ENCODE peak calls at places on chromosomes 16 and 17, in nine cellular contexts. K is hypothalamus, C is NCI-H1105, J is B cell, Q is HEK293T, L is NCI-H1092, A is NB4, F is NCI-H2029, Z is AG09309. U is an unnamed sample.

GRCh38 chr17:29613371-29613837 is 9.3 kb downstream of the CORO6 start:
- DNase-seq in J (peak), F (no peak), Z (no peak), Q (no peak), C (no peak), K (peak), L (no peak), A (peak), U (peak)

GRCh38 chr16:25587783-25588182 is 104.0 kb upstream of the HS3ST4 start:
- DNase-seq in Z (no peak), A (no peak), L (no peak), J (no peak), C (no peak), F (no peak), Q (no peak), K (no peak), U (no peak)

GRCh38 chr17:492015-492399 is 139.4 kb upstream of the RPH3AL start:
- DNase-seq in A (no peak), F (no peak), K (no peak), L (no peak), Z (no peak), Q (no peak), C (no peak), J (no peak), U (no peak)

GRCh38 chr17:40509626-40510327 is 8.4 kb upstream of the TNS4 start:
- DNase-seq in L (no peak), Q (no peak), K (no peak), Z (no peak), J (no peak), F (no peak), A (no peak), C (no peak), U (no peak)

GRCh38 chr17:41965694-41966375 is 760 bp upstream of the CNP start:
- DNase-seq in A (no peak), J (peak), L (peak), Z (no peak), F (peak), Q (peak), C (peak), K (peak), U (peak)

GRCh38 chr16:49454426-49455180 is 81.0 kb downstream of the C16orf78 start:
- DNase-seq in Q (no peak), A (no peak), L (no peak), K (no peak), Z (no peak), C (no peak), F (no peak), J (no peak), U (no peak)

GRCh38 chr17:66678061-66678460 is 156.9 kb upstream of the CACNG5 start:
- DNase-seq in L (no peak), A (no peak), F (no peak), Q (no peak), J (no peak), C (no peak), Z (no peak), K (no peak), U (no peak)

GRCh38 chr17:72457712-72458111 is 336.9 kb downstream of the SOX9 start:
- DNase-seq in K (no peak), L (no peak), C (no peak), J (no peak), Z (no peak), F (no peak), A (no peak), Q (no peak), U (no peak)

GRCh38 chr17:71681427-71682173 is 439.2 kb upstream of the SOX9 start:
- DNase-seq in Z (no peak), C (no peak), F (no peak), Q (no peak), L (no peak), K (no peak), J (no peak), A (no peak), U (no peak)

GRCh38 chr16:67169011-67169451 is 1.3 kb upstream of the NOL3 start:
- DNase-seq in F (no peak), J (no peak), K (no peak), L (no peak), Z (no peak), C (no peak), Q (no peak), A (no peak), U (no peak)

GRCh38 chr17:75692976-75693375 is 25.8 kb downstream of the SAP30BP start:
- DNase-seq in L (no peak), K (peak), Z (no peak), F (no peak), J (no peak), C (no peak), A (no peak), Q (no peak), U (no peak)

GRCh38 chr17:8502100-8502499 is 66.4 kb downstream of the NDEL1 start:
- DNase-seq in C (no peak), A (no peak), L (no peak), F (no peak), Q (no peak), K (no peak), Z (no peak), J (no peak), U (no peak)

U was measured in germinal center.